ENCODE peak calls at places on chromosomes 12 and 14, in four cellular contexts. K is suprapubic skin, L is cardiac fibroblast, G is neural progenitor cell. O is an unnamed sample.

GRCh38 chr12:100453953-100454352 is 19.7 kb upstream of the NR1H4 start:
- DNase-seq in K (no peak), L (no peak), G (no peak), O (no peak)

GRCh38 chr12:14950421-14950820 is 11.0 kb downstream of the ARHGDIB start:
- DNase-seq in K (no peak), L (no peak), G (peak), O (no peak)

GRCh38 chr14:91230363-91231035 is 14.0 kb downstream of the GPR68 start:
- DNase-seq in K (no peak), L (no peak), G (no peak), O (no peak)

GRCh38 chr14:30195946-30196345 is 268.3 kb upstream of the PRKD1 start:
- DNase-seq in K (no peak), L (peak), G (no peak), O (peak)

GRCh38 chr12:2805146-2805525 is 7.3 kb upstream of the ITFG2 start:
- DNase-seq in K (no peak), L (peak), G (no peak), O (no peak)

GRCh38 chr12:565589-566105 is 97.6 kb downstream of the NINJ2 start:
- DNase-seq in K (no peak), L (no peak), G (no peak), O (no peak)

GRCh38 chr14:41606249-41607118 is at the start of gene LRFN5:
- DNase-seq in K (no peak), L (peak), G (peak), O (no peak)

GRCh38 chr12:10551375-10551774 is 45.7 kb downstream of the EIF2S3B start:
- DNase-seq in K (no peak), L (no peak), G (no peak), O (no peak)

GRCh38 chr14:94636744-94637412 is 24.7 kb downstream of the SERPINA3 start:
- DNase-seq in K (no peak), L (peak), G (peak), O (no peak)

GRCh38 chr14:98182385-98183055 is 1089.5 kb downstream of the BCL11B start:
- DNase-seq in K (no peak), L (peak), G (no peak), O (no peak)

GRCh38 chr12:121753844-121754264 is 39.6 kb downstream of the RHOF start:
- DNase-seq in K (no peak), L (no peak), G (no peak), O (no peak)

GRCh38 chr14:50667491-50668007 is 557 bp downstream of the SAV1 start:
- DNase-seq in K (peak), L (no peak), G (no peak), O (no peak)

GRCh38 chr12:7907009-7907408 is 29.0 kb downstream of the SLC2A3 start:
- DNase-seq in K (no peak), L (peak), G (peak), O (no peak)

GRCh38 chr12:46701356-46701755 is 124.4 kb downstream of the SLC38A4 start:
- DNase-seq in K (no peak), L (no peak), G (peak), O (no peak)

GRCh38 chr14:68397371-68397779 is 395.5 kb downstream of the ZFP36L1 start:
- DNase-seq in K (peak), L (no peak), G (no peak), O (no peak)

GRCh38 chr12:6961695-6962284 is 8.7 kb downstream of the PHB2 start:
- DNase-seq in K (peak), L (peak), G (peak), O (no peak)

GRCh38 chr12:20063116-20063515 is 305.2 kb upstream of the PDE3A start:
- DNase-seq in K (no peak), L (peak), G (no peak), O (peak)

GRCh38 chr14:95361373-95362179 is 41.9 kb upstream of the CLMN start:
- DNase-seq in K (no peak), L (peak), G (peak), O (no peak)

GRCh38 chr12:115380509-115381120 is 696.6 kb upstream of the TBX3 start:
- DNase-seq in K (no peak), L (no peak), G (no peak), O (no peak)

GRCh38 chr12:68106160-68106559 is 53.4 kb downstream of the IFNG start:
- DNase-seq in K (no peak), L (peak), G (no peak), O (peak)

GRCh38 chr12:100864366-100864765 is 69.8 kb downstream of the ANO4 start:
- DNase-seq in K (no peak), L (no peak), G (no peak), O (no peak)

GRCh38 chr14:99185436-99186068 is 86.4 kb downstream of the BCL11B start:
- DNase-seq in K (peak), L (no peak), G (no peak), O (no peak)

GRCh38 chr12:2299207-2299606 is 246.4 kb downstream of the CACNA1C start:
- DNase-seq in K (no peak), L (no peak), G (no peak), O (no peak)

GRCh38 chr14:21734457-21735074 is 60.9 kb upstream of the OR4E1 start:
- DNase-seq in K (no peak), L (peak), G (peak), O (no peak)

GRCh38 chr12:73308747-73309146 is 1036.6 kb downstream of the TRHDE start:
- DNase-seq in K (no peak), L (no peak), G (no peak), O (no peak)

GRCh38 chr12:123056053-123056452 is 75.6 kb downstream of the ARL6IP4 start:
- DNase-seq in K (no peak), L (no peak), G (no peak), O (no peak)

DNA sequence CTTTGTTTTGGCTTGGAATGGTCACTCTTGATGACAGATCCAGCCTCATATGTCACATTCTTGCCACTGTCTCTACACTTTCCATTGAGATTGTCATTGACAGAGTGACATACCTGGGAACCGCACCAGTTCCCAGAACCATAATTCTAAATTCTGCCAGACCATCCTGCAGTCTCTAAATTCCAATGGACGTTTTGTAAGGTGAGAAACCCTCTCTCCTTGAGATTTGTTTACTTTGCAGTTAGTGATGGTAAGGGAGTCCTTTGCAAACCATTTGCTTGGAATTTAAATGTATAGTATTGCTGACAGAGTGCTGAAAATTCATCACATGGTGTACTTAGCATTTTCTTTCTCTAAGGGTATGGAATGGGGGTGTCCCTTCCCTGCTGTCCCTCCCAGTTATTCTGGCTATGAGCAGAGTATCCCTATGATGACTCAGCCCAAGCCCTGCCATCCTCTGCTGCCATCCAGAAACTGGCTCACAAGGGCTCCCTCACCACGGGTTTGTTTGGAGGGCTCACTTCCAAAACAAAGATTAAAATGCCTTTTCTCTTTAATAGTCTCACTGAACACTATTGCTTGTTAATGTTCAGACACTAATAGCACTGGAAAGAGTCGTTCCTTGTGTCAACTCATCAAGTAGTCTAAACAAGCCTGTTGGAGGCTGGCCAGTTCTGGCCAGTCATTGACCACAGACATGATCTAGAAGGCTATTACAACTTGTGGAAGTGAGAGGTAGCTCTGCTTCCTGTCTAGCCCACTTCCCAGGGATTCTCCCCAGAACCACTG is 129.0 kb upstream of the HMGA2 start:
- DNase-seq in K (no peak), L (peak), G (no peak), O (peak)
- H3K4me3 ChIP-seq in K (no peak), L (no peak), G (no peak), O (no peak)

GRCh38 chr12:117522559-117522958 is 161.1 kb upstream of the NOS1 start:
- DNase-seq in K (no peak), L (no peak), G (no peak), O (no peak)
- H3K4me3 ChIP-seq in K (no peak), L (no peak), G (no peak), O (no peak)

GRCh38 chr12:107442593-107442992 is 243.0 kb upstream of the PWP1 start:
- DNase-seq in K (no peak), L (no peak), G (peak), O (no peak)
- H3K4me3 ChIP-seq in K (no peak), L (no peak), G (no peak), O (no peak)

GRCh38 chr14:79278798-79279644 is 932.3 kb downstream of the DIO2 start:
- DNase-seq in K (peak), L (peak), G (peak), O (peak)
- H3K4me3 ChIP-seq in K (peak), L (peak), G (peak), O (peak)

DNA sequence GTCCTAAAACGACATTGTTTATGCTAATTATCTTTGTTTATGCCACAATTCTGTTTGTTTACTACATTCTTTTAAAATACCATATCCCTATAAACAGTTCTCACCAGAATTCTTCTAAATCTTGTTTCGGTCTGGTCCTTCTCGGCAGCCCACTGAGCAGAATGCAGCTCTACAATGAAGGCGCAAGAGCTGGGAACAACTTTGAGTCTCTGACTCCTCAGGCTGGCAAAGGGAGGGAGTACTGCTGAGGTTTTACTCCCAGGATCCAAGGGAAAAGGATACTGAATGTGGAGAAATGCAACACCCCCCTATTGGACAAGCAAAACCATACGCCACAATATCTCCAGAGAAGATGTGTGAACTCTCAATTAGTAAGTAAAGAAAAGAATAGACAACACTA is 5.4 kb downstream of the SOX5 start:
- DNase-seq in K (no peak), L (no peak), G (peak), O (no peak)
- H3K4me3 ChIP-seq in K (no peak), L (no peak), G (peak), O (no peak)

GRCh38 chr14:76977793-76978730 is 50.4 kb downstream of the IRF2BPL start:
- DNase-seq in K (peak), L (peak), G (no peak), O (peak)
- H3K4me3 ChIP-seq in K (no peak), L (no peak), G (no peak), O (no peak)

GRCh38 chr12:12927211-12928079 is 24.5 kb downstream of the GPRC5D start:
- DNase-seq in K (peak), L (peak), G (no peak), O (no peak)
- H3K4me3 ChIP-seq in K (peak), L (peak), G (no peak), O (peak)

DNA sequence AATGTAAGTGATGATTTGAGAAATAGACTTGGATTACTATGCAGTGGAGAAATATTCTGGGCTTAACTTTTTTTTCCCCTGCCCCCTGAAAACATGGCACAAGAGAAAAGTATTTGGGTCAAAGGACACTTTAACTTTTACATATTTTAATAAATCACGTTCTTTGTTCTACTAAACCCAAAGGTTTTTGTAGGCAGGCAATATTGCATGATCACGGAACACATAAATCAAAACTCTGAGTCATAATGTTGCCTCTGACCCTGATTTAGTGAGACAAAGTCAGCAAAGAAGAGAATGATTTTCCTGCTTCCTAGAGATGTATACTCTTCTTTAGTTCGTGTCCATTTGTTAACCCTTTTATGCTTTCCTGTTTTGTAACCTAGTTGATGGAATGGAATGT is 38.0 kb downstream of the ABCD2 start:
- DNase-seq in K (no peak), L (peak), G (no peak), O (peak)
- H3K4me3 ChIP-seq in K (no peak), L (no peak), G (no peak), O (no peak)

GRCh38 chr14:64249363-64249762 is 44.8 kb downstream of the ESR2 start:
- DNase-seq in K (no peak), L (peak), G (no peak), O (no peak)
- H3K4me3 ChIP-seq in K (no peak), L (no peak), G (no peak), O (no peak)

GRCh38 chr14:34175574-34175973 is 224.7 kb upstream of the EGLN3 start:
- DNase-seq in K (no peak), L (no peak), G (no peak), O (no peak)
- H3K4me3 ChIP-seq in K (no peak), L (no peak), G (no peak), O (no peak)

O was measured in skeletal muscle cell.